ENCODE peak calls at places on chromosomes 5 and 9, in nine cellular contexts. R, I, Y, S, K, H, W, T and M are unnamed samples.

GRCh38 chr5:6804766-6805165 is 91.5 kb downstream of the TENT4A start:
- DNase-seq in R (no peak), I (no peak), Y (no peak), S (no peak), K (no peak), H (no peak), W (no peak), T (no peak), M (no peak)

GRCh38 chr5:154465169-154465568 is 12.9 kb downstream of the HAND1 start:
- DNase-seq in R (no peak), I (no peak), Y (peak; percentile 9), S (no peak), K (peak; percentile 85), H (peak; percentile 31), W (no peak), T (peak; percentile 81), M (peak; percentile 92)

GRCh38 chr5:159105318-159106053 is 5.8 kb upstream of the EBF1 start:
- DNase-seq in R (no peak), I (no peak), Y (no peak), S (no peak), K (no peak), H (no peak), W (no peak), T (peak; percentile 12), M (no peak)

GRCh38 chr9:89015330-89015729 is 24.1 kb downstream of the S1PR3 start:
- DNase-seq in R (no peak), I (peak; percentile 2), Y (no peak), S (no peak), K (no peak), H (no peak), W (no peak), T (no peak), M (no peak)

GRCh38 chr9:14063799-14064198 is 250.1 kb downstream of the NFIB start:
- DNase-seq in R (no peak), I (no peak), Y (no peak), S (no peak), K (no peak), H (no peak), W (no peak), T (no peak), M (no peak)

GRCh38 chr5:149414405-149415244 is 35.5 kb upstream of the IL17B start:
- DNase-seq in R (no peak), I (no peak), Y (no peak), S (no peak), K (no peak), H (no peak), W (no peak), T (peak; percentile 64), M (no peak)

GRCh38 chr5:113188454-113188853 is 211.9 kb downstream of the DCP2 start:
- DNase-seq in R (no peak), I (no peak), Y (no peak), S (no peak), K (no peak), H (no peak), W (no peak), T (no peak), M (no peak)

GRCh38 chr9:92429866-92430265 is 5.6 kb upstream of the OMD start:
- DNase-seq in R (no peak), I (no peak), Y (no peak), S (peak; percentile 85), K (no peak), H (no peak), W (no peak), T (no peak), M (no peak)

GRCh38 chr5:158642852-158643251 is 456.9 kb downstream of the EBF1 start:
- DNase-seq in R (no peak), I (no peak), Y (no peak), S (no peak), K (no peak), H (no peak), W (no peak), T (no peak), M (no peak)

GRCh38 chr5:31722111-31722510 is 83.2 kb downstream of the PDZD2 start:
- DNase-seq in R (no peak), I (no peak), Y (no peak), S (no peak), K (no peak), H (no peak), W (no peak), T (no peak), M (no peak)

GRCh38 chr9:21988056-21988990 is 5.9 kb downstream of the CDKN2A start:
- DNase-seq in R (no peak), I (no peak), Y (peak; percentile 64), S (no peak), K (no peak), H (no peak), W (peak; percentile 25), T (no peak), M (no peak)

GRCh38 chr5:134798468-134798867 is 39.9 kb downstream of the DDX46 start:
- DNase-seq in R (no peak), I (no peak), Y (no peak), S (no peak), K (no peak), H (no peak), W (no peak), T (no peak), M (no peak)

GRCh38 chr5:170286532-170286931 is 11.0 kb downstream of the LCP2 start:
- DNase-seq in R (no peak), I (no peak), Y (no peak), S (no peak), K (no peak), H (no peak), W (no peak), T (no peak), M (no peak)

GRCh38 chr5:96048763-96049162 is 87.1 kb upstream of the ELL2 start:
- DNase-seq in R (no peak), I (no peak), Y (no peak), S (peak; percentile 33), K (no peak), H (no peak), W (no peak), T (peak; percentile 12), M (no peak)

GRCh38 chr5:71778678-71779276 is 59.7 kb downstream of the CARTPT start:
- DNase-seq in R (no peak), I (peak; percentile 29), Y (peak; percentile 72), S (peak; percentile 59), K (peak; percentile 25), H (peak; percentile 41), W (no peak), T (peak; percentile 45), M (peak; percentile 58)